ENCODE peak calls at places on chromosomes 1 and 21, in nine cellular contexts. I, J, Q, M, H, W, V, B and U are unnamed samples.

GRCh38 chr1:231866392-231867331 is 240.1 kb downstream of the DISC1 start:
- DNase-seq in I (peak), J (peak), Q (peak), M (peak), H (peak), W (peak), V (peak), B (peak), U (peak)

GRCh38 chr1:19367584-19368041 is 55.5 kb downstream of the SLC66A1 start:
- DNase-seq in I (no peak), J (no peak), Q (no peak), M (peak), H (no peak), W (no peak), V (no peak), B (no peak), U (no peak)

GRCh38 chr1:172108494-172108893 is 267.2 kb downstream of the DNM3 start:
- DNase-seq in I (no peak), J (no peak), Q (no peak), M (no peak), H (no peak), W (no peak), V (no peak), B (peak), U (no peak)

GRCh38 chr1:3662080-3662671 is 9.9 kb downstream of the TP73 start:
- DNase-seq in I (no peak), J (no peak), Q (no peak), M (no peak), H (no peak), W (no peak), V (no peak), B (no peak), U (no peak)

GRCh38 chr21:45382698-45383000 is 22.3 kb upstream of the COL18A1 start:
- DNase-seq in I (no peak), J (no peak), Q (no peak), M (no peak), H (peak), W (no peak), V (peak), B (no peak), U (no peak)

GRCh38 chr1:47587891-47588582 is 150.2 kb downstream of the FOXD2 start:
- DNase-seq in I (no peak), J (peak), Q (no peak), M (peak), H (peak), W (no peak), V (no peak), B (peak), U (no peak)

GRCh38 chr1:25545767-25546166 is 2.4 kb downstream of the LDLRAP1 start:
- DNase-seq in I (no peak), J (no peak), Q (no peak), M (no peak), H (no peak), W (no peak), V (no peak), B (no peak), U (no peak)

GRCh38 chr1:54004481-54005049 is 13.4 kb downstream of the LDLRAD1 start:
- DNase-seq in I (no peak), J (no peak), Q (no peak), M (no peak), H (no peak), W (no peak), V (no peak), B (no peak), U (no peak)

GRCh38 chr1:236535190-236535589 is 11.4 kb downstream of the LGALS8 start:
- DNase-seq in I (no peak), J (no peak), Q (no peak), M (no peak), H (no peak), W (no peak), V (no peak), B (no peak), U (no peak)

GRCh38 chr1:17861685-17862084 is 106.6 kb downstream of the ACTL8 start:
- DNase-seq in I (no peak), J (no peak), Q (no peak), M (no peak), H (no peak), W (no peak), V (no peak), B (no peak), U (no peak)

GRCh38 chr1:6473156-6473555 is 7.2 kb upstream of the TNFRSF25 start:
- DNase-seq in I (no peak), J (no peak), Q (no peak), M (no peak), H (no peak), W (no peak), V (no peak), B (no peak), U (no peak)

GRCh38 chr1:9735800-9736199 is 84.3 kb downstream of the PIK3CD start:
- DNase-seq in I (no peak), J (no peak), Q (no peak), M (no peak), H (peak), W (no peak), V (no peak), B (no peak), U (no peak)